ENCODE peak calls at places on chromosomes 7 and 10, in seven cellular contexts. One of them, this sample, is unnamed. For H3K36me3, the result is how much of the 10 kb centered on the place peaks cover.

GRCh38 chr7:17412883-17413282 is 114.4 kb downstream of the AHR start:
- DNase-seq in spleen: no peak
- DNase-seq in HCT116: no peak
- DNase-seq in stomach: no peak
- DNase-seq in transverse colon: no peak
- DNase-seq in breast epithelium: no peak
- DNase-seq in sigmoid colon: no peak
- DNase-seq in this sample: no peak

GRCh38 chr10:73746721-73747120 is 2.5 kb downstream of the SEC24C start:
- DNase-seq in spleen: no peak
- DNase-seq in HCT116: no peak
- DNase-seq in transverse colon: no peak
- DNase-seq in stomach: no peak
- DNase-seq in breast epithelium: no peak
- DNase-seq in sigmoid colon: no peak
- DNase-seq in this sample: no peak

GRCh38 chr10:119658274-119658673 is 7.1 kb downstream of the BAG3 start:
- DNase-seq in stomach: peak
- DNase-seq in transverse colon: peak
- DNase-seq in spleen: no peak
- DNase-seq in HCT116: peak
- DNase-seq in sigmoid colon: peak
- DNase-seq in breast epithelium: peak
- DNase-seq in this sample: no peak

GRCh38 chr7:116671681-116672595 is at the start of gene MET:
- DNase-seq in stomach: peak
- DNase-seq in spleen: peak
- DNase-seq in transverse colon: peak
- DNase-seq in sigmoid colon: peak
- DNase-seq in breast epithelium: peak
- DNase-seq in HCT116: peak
- DNase-seq in this sample: no peak

GRCh38 chr7:50591480-50592438 is 26.6 kb upstream of the DDC start:
- DNase-seq in stomach: no peak
- DNase-seq in sigmoid colon: no peak
- DNase-seq in spleen: no peak
- DNase-seq in breast epithelium: no peak
- DNase-seq in transverse colon: no peak
- DNase-seq in HCT116: no peak
- DNase-seq in this sample: no peak

GRCh38 chr7:873367-874002 is 2.9 kb upstream of the GET4 start:
- DNase-seq in transverse colon: peak
- DNase-seq in stomach: peak
- DNase-seq in HCT116: peak
- DNase-seq in breast epithelium: peak
- DNase-seq in sigmoid colon: peak
- DNase-seq in spleen: peak
- DNase-seq in this sample: peak

GRCh38 chr7:4235596-4235995 is 446.5 kb upstream of the FOXK1 start:
- DNase-seq in transverse colon: no peak
- DNase-seq in spleen: no peak
- DNase-seq in HCT116: no peak
- DNase-seq in sigmoid colon: peak
- DNase-seq in breast epithelium: no peak
- DNase-seq in stomach: no peak
- DNase-seq in this sample: no peak

GRCh38 chr7:47336178-47337020 is 245.5 kb downstream of the TNS3 start:
- DNase-seq in sigmoid colon: peak
- DNase-seq in transverse colon: no peak
- DNase-seq in breast epithelium: peak
- DNase-seq in stomach: no peak
- DNase-seq in spleen: peak
- DNase-seq in HCT116: no peak
- DNase-seq in this sample: no peak

GRCh38 chr10:80443531-80443974 is 10.6 kb upstream of the TSPAN14 start:
- DNase-seq in spleen: no peak
- DNase-seq in transverse colon: peak
- DNase-seq in stomach: no peak
- DNase-seq in sigmoid colon: no peak
- DNase-seq in breast epithelium: no peak
- DNase-seq in HCT116: no peak
- DNase-seq in this sample: no peak

GRCh38 chr10:101611506-101611905 is 23.4 kb downstream of the DPCD start:
- DNase-seq in breast epithelium: no peak
- DNase-seq in transverse colon: no peak
- DNase-seq in stomach: no peak
- DNase-seq in spleen: no peak
- DNase-seq in HCT116: no peak
- DNase-seq in sigmoid colon: peak
- DNase-seq in this sample: no peak

GRCh38 chr7:29193316-29194205 is 1.0 kb upstream of the CHN2 start:
- DNase-seq in stomach: no peak
- DNase-seq in transverse colon: no peak
- DNase-seq in HCT116: no peak
- DNase-seq in breast epithelium: no peak
- DNase-seq in spleen: no peak
- DNase-seq in sigmoid colon: no peak
- DNase-seq in this sample: no peak
- H3K4me3 ChIP-seq in stomach: peak
- H3K4me3 ChIP-seq in transverse colon: peak
- H3K4me3 ChIP-seq in HCT116: no peak
- H3K4me3 ChIP-seq in breast epithelium: peak
- H3K4me3 ChIP-seq in spleen: no peak
- H3K4me3 ChIP-seq in sigmoid colon: peak
- H3K4me3 ChIP-seq in this sample: peak

GRCh38 chr7:99141756-99142726 is 1.9 kb downstream of the SMURF1 start:
- DNase-seq in sigmoid colon: peak
- DNase-seq in HCT116: no peak
- DNase-seq in breast epithelium: peak
- DNase-seq in transverse colon: peak
- DNase-seq in spleen: peak
- DNase-seq in stomach: peak
- DNase-seq in this sample: no peak
- TF ChIP-seq POLR2AphosphoS5 in sigmoid colon: peak
- TF ChIP-seq POLR2AphosphoS5 in HCT116: no peak
- TF ChIP-seq POLR2AphosphoS5 in breast epithelium: peak
- TF ChIP-seq POLR2AphosphoS5 in transverse colon: no peak
- TF ChIP-seq POLR2AphosphoS5 in spleen: peak
- TF ChIP-seq POLR2AphosphoS5 in stomach: no peak
- TF ChIP-seq POLR2AphosphoS5 in this sample: no peak

GRCh38 chr7:99365318-99366141 is 9.0 kb upstream of the ARPC1B start:
- DNase-seq in stomach: peak
- DNase-seq in sigmoid colon: no peak
- DNase-seq in HCT116: no peak
- DNase-seq in breast epithelium: no peak
- DNase-seq in transverse colon: peak
- DNase-seq in spleen: peak
- DNase-seq in this sample: no peak

GRCh38 chr7:99359465-99360154 is 14.9 kb upstream of the ARPC1B start:
- DNase-seq in spleen: no peak
- DNase-seq in sigmoid colon: peak
- DNase-seq in HCT116: no peak
- DNase-seq in stomach: no peak
- DNase-seq in transverse colon: no peak
- DNase-seq in breast epithelium: no peak
- DNase-seq in this sample: no peak

GRCh38 chr7:99363286-99363685 is 11.2 kb upstream of the ARPC1B start:
- DNase-seq in stomach: no peak
- DNase-seq in breast epithelium: no peak
- DNase-seq in sigmoid colon: no peak
- DNase-seq in transverse colon: no peak
- DNase-seq in HCT116: no peak
- DNase-seq in spleen: no peak
- DNase-seq in this sample: no peak

GRCh38 chr7:99366646-99367045 is 7.9 kb upstream of the ARPC1B start:
- DNase-seq in transverse colon: no peak
- DNase-seq in breast epithelium: no peak
- DNase-seq in HCT116: no peak
- DNase-seq in stomach: no peak
- DNase-seq in spleen: no peak
- DNase-seq in sigmoid colon: no peak
- DNase-seq in this sample: no peak

GRCh38 chr7:99362801-99363200 is 11.7 kb upstream of the ARPC1B start:
- DNase-seq in spleen: no peak
- DNase-seq in HCT116: no peak
- DNase-seq in transverse colon: no peak
- DNase-seq in stomach: no peak
- DNase-seq in sigmoid colon: no peak
- DNase-seq in breast epithelium: no peak
- DNase-seq in this sample: no peak
- H3K36me3 ChIP-seq in spleen: half or more
- H3K36me3 ChIP-seq in HCT116: under half
- H3K36me3 ChIP-seq in transverse colon: under half
- H3K36me3 ChIP-seq in stomach: half or more
- H3K36me3 ChIP-seq in sigmoid colon: half or more
- H3K36me3 ChIP-seq in breast epithelium: under half
- H3K36me3 ChIP-seq in this sample: half or more

GRCh38 chr7:38669965-38670520 is 38.9 kb upstream of the AMPH start:
- DNase-seq in sigmoid colon: no peak
- DNase-seq in spleen: no peak
- DNase-seq in HCT116: no peak
- DNase-seq in transverse colon: no peak
- DNase-seq in breast epithelium: no peak
- DNase-seq in stomach: no peak
- DNase-seq in this sample: no peak

GRCh38 chr7:38673795-38674194 is 42.6 kb upstream of the AMPH start:
- DNase-seq in HCT116: no peak
- DNase-seq in transverse colon: no peak
- DNase-seq in sigmoid colon: no peak
- DNase-seq in spleen: no peak
- DNase-seq in stomach: no peak
- DNase-seq in breast epithelium: no peak
- DNase-seq in this sample: no peak

GRCh38 chr7:38675500-38676106 is 44.4 kb upstream of the AMPH start:
- DNase-seq in spleen: no peak
- DNase-seq in HCT116: no peak
- DNase-seq in stomach: no peak
- DNase-seq in breast epithelium: no peak
- DNase-seq in sigmoid colon: no peak
- DNase-seq in transverse colon: no peak
- DNase-seq in this sample: no peak

DNA sequence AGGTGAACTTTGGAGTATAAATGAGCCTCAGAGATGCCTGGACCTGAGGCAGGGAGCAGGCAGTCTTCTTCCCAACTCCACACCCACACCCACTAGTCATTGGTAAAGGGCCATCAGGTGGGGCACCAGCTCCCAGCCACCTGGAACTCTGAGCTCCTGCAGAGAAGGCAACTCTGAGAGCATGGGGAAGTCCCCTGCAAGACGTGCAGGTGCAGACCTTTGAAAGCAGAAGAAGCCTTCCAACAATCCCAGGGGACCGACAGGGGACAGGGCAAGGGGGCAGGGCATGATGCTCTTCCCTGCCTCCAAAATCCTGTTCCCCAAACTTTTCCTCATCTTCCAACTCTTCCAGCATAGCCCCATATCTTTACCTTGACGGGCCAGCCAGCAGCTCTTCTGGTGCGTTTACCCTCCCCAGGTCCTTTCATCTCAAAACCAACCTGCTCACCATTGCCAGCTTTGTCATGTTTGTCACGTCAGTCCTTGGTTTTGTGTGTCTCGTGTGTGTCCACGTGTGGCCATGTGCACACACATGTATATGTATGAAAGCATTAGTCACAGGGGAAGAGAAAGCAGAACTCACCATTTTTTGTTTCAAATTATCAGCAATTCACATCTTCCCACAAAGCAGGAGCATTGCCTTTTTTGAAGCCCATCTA is 40.9 kb upstream of the AMPH start:
- DNase-seq in spleen: no peak
- DNase-seq in breast epithelium: no peak
- DNase-seq in HCT116: no peak
- DNase-seq in sigmoid colon: no peak
- DNase-seq in stomach: no peak
- DNase-seq in transverse colon: no peak
- DNase-seq in this sample: no peak
- H3K4me3 ChIP-seq in spleen: no peak
- H3K4me3 ChIP-seq in breast epithelium: no peak
- H3K4me3 ChIP-seq in HCT116: no peak
- H3K4me3 ChIP-seq in sigmoid colon: no peak
- H3K4me3 ChIP-seq in stomach: no peak
- H3K4me3 ChIP-seq in transverse colon: no peak
- H3K4me3 ChIP-seq in this sample: no peak

DNA sequence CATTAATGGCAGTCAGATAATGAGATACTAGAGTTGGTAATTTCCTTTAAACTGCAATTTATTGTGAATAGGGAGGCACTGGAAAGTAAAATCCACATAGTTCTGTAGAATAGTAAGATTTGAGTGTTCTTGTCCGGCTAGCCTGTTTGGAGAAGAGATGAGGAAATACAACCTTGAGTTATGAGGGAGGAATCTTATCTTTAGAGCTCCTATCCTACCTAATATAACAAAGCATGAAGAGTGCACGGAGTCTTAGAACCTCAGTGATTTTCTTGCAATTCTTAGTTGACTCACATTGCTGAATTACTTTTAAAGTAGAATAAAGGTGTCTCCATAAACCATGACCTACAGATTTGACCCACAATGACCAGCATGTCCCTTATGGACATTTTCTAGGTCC is 73.4 kb downstream of the ATAD1 start:
- DNase-seq in transverse colon: no peak
- DNase-seq in HCT116: no peak
- DNase-seq in stomach: no peak
- DNase-seq in sigmoid colon: no peak
- DNase-seq in spleen: no peak
- DNase-seq in breast epithelium: no peak
- DNase-seq in this sample: no peak
- TF ChIP-seq POLR2AphosphoS5 in transverse colon: no peak
- TF ChIP-seq POLR2AphosphoS5 in HCT116: no peak
- TF ChIP-seq POLR2AphosphoS5 in stomach: no peak
- TF ChIP-seq POLR2AphosphoS5 in sigmoid colon: no peak
- TF ChIP-seq POLR2AphosphoS5 in spleen: no peak
- TF ChIP-seq POLR2AphosphoS5 in breast epithelium: no peak
- TF ChIP-seq POLR2AphosphoS5 in this sample: no peak

GRCh38 chr7:106416430-106416829 is 131.6 kb upstream of the NAMPT start:
- DNase-seq in breast epithelium: no peak
- DNase-seq in transverse colon: no peak
- DNase-seq in stomach: no peak
- DNase-seq in sigmoid colon: no peak
- DNase-seq in spleen: no peak
- DNase-seq in HCT116: no peak
- DNase-seq in this sample: no peak
- H3K36me3 ChIP-seq in breast epithelium: under half
- H3K36me3 ChIP-seq in transverse colon: under half
- H3K36me3 ChIP-seq in stomach: under half
- H3K36me3 ChIP-seq in sigmoid colon: under half
- H3K36me3 ChIP-seq in spleen: under half
- H3K36me3 ChIP-seq in HCT116: under half
- H3K36me3 ChIP-seq in this sample: under half

DNA sequence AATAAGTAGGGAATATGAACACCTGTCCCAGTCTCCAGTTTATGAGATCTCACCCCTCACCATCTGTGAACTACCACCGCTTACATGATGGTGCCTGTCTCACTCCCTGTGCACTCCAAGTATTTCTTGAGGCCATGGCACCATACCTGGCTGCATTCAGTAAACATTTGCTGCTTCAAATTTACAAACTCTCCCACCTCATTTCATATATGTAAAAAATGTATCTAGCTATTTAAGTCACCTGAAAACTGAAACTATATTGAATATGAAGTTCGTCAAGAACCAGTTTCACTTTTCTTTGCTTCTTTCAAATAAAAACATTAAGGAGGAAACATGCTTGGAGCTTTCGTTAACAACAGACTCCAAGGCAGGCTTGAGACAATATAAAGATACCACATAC is 92.2 kb downstream of the ZFAND4 start:
- DNase-seq in stomach: no peak
- DNase-seq in sigmoid colon: no peak
- DNase-seq in breast epithelium: no peak
- DNase-seq in transverse colon: no peak
- DNase-seq in HCT116: no peak
- DNase-seq in spleen: no peak
- DNase-seq in this sample: no peak
- H3K4me3 ChIP-seq in stomach: peak
- H3K4me3 ChIP-seq in sigmoid colon: peak
- H3K4me3 ChIP-seq in breast epithelium: no peak
- H3K4me3 ChIP-seq in transverse colon: peak
- H3K4me3 ChIP-seq in HCT116: no peak
- H3K4me3 ChIP-seq in spleen: peak
- H3K4me3 ChIP-seq in this sample: no peak